ENCODE peak calls at places on chromosomes 12 and 14, in nine cellular contexts. O, C, U, N, S, B, L, D and G are unnamed samples.

GRCh38 chr12:79108962-79109361 is 244.4 kb downstream of the SYT1 start:
- DNase-seq in L (no peak), N (no peak), U (no peak), S (no peak), D (no peak), O (no peak), C (no peak), B (no peak), G (no peak)

GRCh38 chr12:47192046-47192445 is 112.3 kb upstream of the AMIGO2 start:
- DNase-seq in N (no peak), D (no peak), U (no peak), O (no peak), S (no peak), C (no peak), L (no peak), B (no peak), G (no peak)

GRCh38 chr12:16347391-16348298 is at the start of gene MGST1:
- DNase-seq in N (peak; percentile 57), C (peak; percentile 38), D (peak; percentile 8), O (peak; percentile 11), S (peak; percentile 75), L (peak; percentile 77), U (peak; percentile 96), B (no peak), G (no peak)

GRCh38 chr12:27292718-27293117 is 39.9 kb upstream of the BMAL2 start:
- DNase-seq in L (no peak), O (no peak), D (no peak), N (no peak), C (no peak), U (no peak), S (no peak), B (no peak), G (no peak)

GRCh38 chr14:104087505-104087904 is 2.0 kb downstream of the ASPG start:
- DNase-seq in S (no peak), B (no peak), C (no peak), D (no peak), O (no peak), U (peak; percentile 0), N (no peak), L (no peak), G (no peak)

GRCh38 chr14:51310453-51311074 is 70.5 kb downstream of the TMX1 start:
- DNase-seq in B (no peak), D (peak; percentile 10), C (no peak), L (no peak), N (no peak), S (no peak), O (no peak), U (no peak), G (no peak)

GRCh38 chr12:130281157-130281799 is 56.4 kb upstream of the PIWIL1 start:
- DNase-seq in L (no peak), C (peak; percentile 25), S (peak; percentile 50), O (no peak), D (peak; percentile 42), B (no peak), U (peak; percentile 61), N (no peak), G (no peak)

GRCh38 chr12:22268406-22268805 is 66.1 kb downstream of the ST8SIA1 start:
- DNase-seq in N (no peak), D (no peak), B (no peak), O (no peak), C (no peak), S (no peak), U (no peak), L (no peak), G (no peak)

GRCh38 chr12:57881035-57881973 is 34.8 kb upstream of the CTDSP2 start:
- DNase-seq in B (no peak), C (no peak), D (no peak), L (no peak), U (no peak), S (no peak), N (peak; percentile 19), O (no peak), G (no peak)

GRCh38 chr12:25324861-25325260 is 74.1 kb upstream of the KRAS start:
- DNase-seq in C (no peak), S (no peak), O (no peak), B (no peak), U (no peak), N (no peak), D (no peak), L (no peak), G (no peak)

GRCh38 chr14:102878174-102878969 is 44.1 kb upstream of the AMN start:
- DNase-seq in O (no peak), S (no peak), L (no peak), B (no peak), U (peak; percentile 49), D (no peak), C (no peak), N (no peak), G (no peak)

DNA sequence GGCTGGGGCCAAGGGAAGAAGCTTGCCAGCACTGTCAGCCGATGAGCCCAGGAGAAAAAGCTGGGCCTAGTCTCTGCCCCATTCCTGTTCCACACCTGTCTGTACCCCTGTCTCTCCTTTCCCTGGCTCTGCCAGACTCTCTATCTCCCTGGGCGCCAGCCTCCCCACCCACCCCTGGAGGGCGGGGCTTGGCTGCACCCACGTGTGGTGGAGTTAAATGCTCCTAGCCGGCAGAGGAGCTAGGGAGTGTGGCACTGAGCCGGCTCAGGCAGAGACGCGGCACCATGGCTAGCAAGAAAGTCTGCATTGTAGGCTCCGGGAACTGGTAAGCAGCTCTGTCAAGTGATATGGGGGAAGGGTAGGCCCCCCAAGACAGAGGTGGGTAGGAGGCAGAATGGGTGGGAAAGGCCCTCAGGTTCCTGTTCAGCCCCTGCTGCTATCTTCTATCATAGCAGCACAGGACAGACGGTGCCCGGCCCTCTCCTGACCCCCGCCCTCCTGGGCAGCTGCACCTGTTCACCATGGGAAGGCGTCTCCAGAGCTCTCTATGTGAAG is at the start of gene GPD1:
- DNase-seq in L (peak; percentile 67), N (peak; percentile 16), B (no peak), U (peak; percentile 73), D (peak; percentile 74), C (no peak), O (no peak), S (peak; percentile 76), G (no peak)
- TF ChIP-seq REST in L (no peak), N (no peak), B (no peak), U (no peak), D (no peak), C (no peak), O (no peak), S (no peak), G (no peak)

DNA sequence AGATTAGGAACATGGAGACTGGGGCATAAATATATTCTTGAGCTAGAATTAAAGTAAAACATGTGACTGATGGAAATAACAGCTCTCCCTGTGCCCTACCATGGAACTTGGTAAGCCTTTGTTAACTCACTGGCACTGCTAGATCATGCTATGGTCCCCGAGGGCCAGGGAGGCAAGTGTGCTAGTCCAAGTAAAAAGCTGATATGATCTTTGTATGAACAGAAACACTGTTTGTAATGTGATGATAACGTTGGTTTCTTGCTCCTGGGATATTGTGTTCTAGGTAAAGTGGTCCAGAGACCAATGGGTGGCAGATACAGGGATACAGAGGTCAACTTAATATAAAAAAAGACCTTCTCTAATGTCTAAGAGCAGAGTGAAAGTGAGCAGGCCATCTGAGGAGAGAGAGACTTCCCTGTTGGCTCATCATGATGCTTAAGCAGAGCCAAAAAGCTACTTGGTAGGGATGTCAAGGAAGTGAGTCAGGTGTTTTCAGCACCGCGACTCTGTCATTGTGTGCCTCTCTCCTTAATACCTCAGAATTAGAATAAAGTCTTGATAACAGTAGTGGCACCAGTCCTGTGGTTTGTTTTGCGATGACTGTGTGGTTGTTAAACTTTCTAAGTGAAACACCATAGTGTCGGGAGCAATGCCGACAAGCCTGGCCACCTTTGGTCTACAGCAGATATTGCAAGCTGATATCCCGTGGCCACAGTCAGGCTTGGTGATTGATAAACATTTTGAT is 27.7 kb downstream of the BICD1 start:
- DNase-seq in D (peak; percentile 47), C (no peak), S (no peak), N (no peak), B (no peak), L (no peak), O (peak; percentile 61), U (peak; percentile 50), G (no peak)
- TF ChIP-seq REST in D (no peak), C (no peak), S (no peak), N (no peak), B (no peak), L (no peak), O (no peak), U (no peak), G (no peak)

GRCh38 chr12:73514672-73515071 is 1023.0 kb upstream of the ATXN7L3B start:
- DNase-seq in C (peak; percentile 3), B (no peak), N (peak; percentile 8), O (no peak), S (no peak), D (peak; percentile 5), U (peak; percentile 56), L (no peak), G (no peak)
- TF ChIP-seq REST in C (no peak), B (no peak), N (no peak), O (no peak), S (no peak), D (no peak), U (no peak), L (no peak), G (no peak)

DNA sequence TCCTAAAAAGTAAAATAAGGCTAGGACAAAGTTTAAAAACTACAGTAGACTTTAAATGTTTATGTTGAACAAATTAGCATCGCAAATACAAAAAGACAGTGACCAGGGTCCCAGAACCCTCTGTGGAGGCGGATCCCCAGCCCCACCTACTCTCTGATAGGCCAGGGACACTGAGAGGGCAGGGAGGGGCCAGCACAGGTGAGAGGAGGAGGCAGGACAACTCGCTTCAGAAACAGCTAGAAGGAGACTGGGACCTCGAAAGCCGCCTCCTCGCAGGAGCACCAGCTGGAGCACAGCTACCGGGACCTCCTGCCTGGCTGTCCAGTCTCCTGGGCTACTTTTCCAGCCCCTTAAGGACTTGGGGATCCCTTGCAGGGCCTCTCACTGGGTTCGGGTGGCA is 992 bp downstream of the DNAH10 start:
- DNase-seq in S (no peak), O (no peak), L (no peak), B (no peak), D (no peak), U (peak; percentile 90), C (no peak), N (no peak), G (no peak)
- TF ChIP-seq REST in S (no peak), O (no peak), L (no peak), B (no peak), D (no peak), U (no peak), C (no peak), N (no peak), G (no peak)

DNA sequence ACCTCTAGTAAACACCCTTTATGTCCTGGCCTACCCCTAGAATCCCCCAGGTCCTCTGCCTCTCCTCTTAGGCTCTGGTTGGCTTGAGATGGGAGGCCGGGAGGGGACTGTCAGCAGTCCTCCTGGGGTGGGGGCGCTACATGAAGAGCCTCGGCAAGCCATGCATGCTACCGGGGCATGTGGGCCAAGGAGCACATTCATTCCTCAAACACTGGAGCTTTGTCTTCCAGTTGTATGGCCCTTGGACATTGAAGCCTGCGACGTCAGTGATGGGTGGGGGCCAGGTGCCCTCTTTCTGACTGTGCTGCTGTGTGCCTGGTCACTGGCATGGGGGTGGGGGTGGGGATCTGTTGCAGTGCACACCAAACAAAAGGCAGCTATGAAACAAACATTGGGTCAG is 15.8 kb upstream of the CELA1 start:
- DNase-seq in N (no peak), L (peak; percentile 72), C (no peak), U (no peak), S (no peak), O (no peak), B (no peak), D (no peak), G (no peak)
- TF ChIP-seq REST in N (no peak), L (no peak), C (no peak), U (no peak), S (no peak), O (no peak), B (no peak), D (no peak), G (no peak)